ENCODE peak calls at places on chromosomes 1 and 21, in six cellular contexts. S, X, F, I, B and R are unnamed samples.

GRCh38 chr1:235074335-235075120 is 54.1 kb downstream of the TOMM20 start:
- DNase-seq in S (no peak), X (peak; percentile 20), B (no peak), I (no peak), F (no peak), R (peak; percentile 75)

GRCh38 chr1:94522304-94522703 is 19.3 kb downstream of the F3 start:
- DNase-seq in S (no peak), B (no peak), X (peak; percentile 78), F (no peak), I (no peak), R (no peak)

GRCh38 chr1:162159515-162159914 is 90.0 kb downstream of the NOS1AP start:
- DNase-seq in X (no peak), F (no peak), S (no peak), I (no peak), B (no peak), R (peak; percentile 54)

GRCh38 chr1:227774051-227774720 is 39.0 kb downstream of the SNAP47 start:
- DNase-seq in F (no peak), B (no peak), X (no peak), I (no peak), S (no peak), R (no peak)

GRCh38 chr1:66876664-66877063 is 48.0 kb downstream of the DNAI4 start:
- DNase-seq in I (no peak), F (no peak), S (no peak), B (no peak), X (peak; percentile 11), R (no peak)

GRCh38 chr1:16975838-16976237 is 4.6 kb downstream of the MFAP2 start:
- DNase-seq in B (no peak), X (no peak), I (no peak), S (no peak), F (no peak), R (no peak)

GRCh38 chr1:22398656-22399420 is 52.8 kb upstream of the ZBTB40 start:
- DNase-seq in X (no peak), F (no peak), S (no peak), B (no peak), I (no peak), R (no peak)

GRCh38 chr1:21284206-21285137 is 5.8 kb downstream of the ECE1 start:
- DNase-seq in S (no peak), B (no peak), F (no peak), I (no peak), X (no peak), R (no peak)

GRCh38 chr21:38054334-38054733 is 138.1 kb upstream of the KCNJ6 start:
- DNase-seq in B (no peak), S (no peak), X (no peak), F (no peak), I (no peak), R (no peak)

GRCh38 chr21:31873696-31874599 is 1.1 kb downstream of the HUNK start:
- DNase-seq in X (peak; percentile 73), F (peak; percentile 77), S (peak; percentile 74), B (no peak), I (no peak), R (no peak)

GRCh38 chr1:117662667-117663066 is 56.8 kb downstream of the TENT5C start:
- DNase-seq in B (no peak), I (no peak), S (no peak), X (peak; percentile 56), F (no peak), R (no peak)

GRCh38 chr21:36932417-36932816 is 34.1 kb downstream of the HLCS start:
- DNase-seq in S (no peak), I (no peak), B (no peak), F (no peak), X (no peak), R (no peak)

GRCh38 chr1:161207173-161207572 is 5.0 kb downstream of the NDUFS2 start:
- DNase-seq in S (no peak), B (no peak), F (no peak), X (no peak), I (no peak), R (no peak)

GRCh38 chr1:119470958-119471357 is 36.1 kb upstream of the HSD3B1 start:
- DNase-seq in I (no peak), B (no peak), X (no peak), S (no peak), F (no peak), R (no peak)

GRCh38 chr1:156813750-156814570 is 2.7 kb downstream of the SH2D2A start:
- DNase-seq in X (peak; percentile 94), I (no peak), F (peak; percentile 95), B (peak; percentile 68), S (peak; percentile 87), R (peak; percentile 35)

GRCh38 chr1:64650411-64650810 is 94.5 kb upstream of the RAVER2 start:
- DNase-seq in B (no peak), F (no peak), I (no peak), X (no peak), S (no peak), R (no peak)
- TF ChIP-seq CREB1 in B (no peak), F (no peak), I (no peak), X (no peak), S (no peak), R (no peak)

DNA sequence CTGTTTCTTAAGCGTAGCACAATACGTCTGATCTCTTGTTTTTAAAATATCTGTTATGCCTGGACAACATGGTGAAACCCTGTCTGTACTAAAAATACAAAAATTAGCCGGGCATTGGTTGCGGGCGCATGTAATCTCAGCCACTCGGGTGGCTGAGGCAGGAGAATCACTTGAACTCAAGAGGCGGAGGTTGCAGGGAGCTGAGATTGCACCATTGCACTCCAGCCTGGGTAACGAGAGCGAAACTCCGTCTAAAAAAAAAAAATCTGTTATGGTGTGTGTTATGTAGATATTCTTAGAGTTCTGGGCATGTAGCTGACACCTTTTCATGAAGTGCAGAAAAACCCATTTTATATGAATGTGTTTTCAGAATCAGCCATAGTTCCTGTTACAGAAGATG is 38.2 kb downstream of the RABGAP1L start:
- DNase-seq in S (no peak), I (no peak), B (no peak), F (no peak), X (no peak), R (no peak)
- TF ChIP-seq CREB1 in S (no peak), I (no peak), B (no peak), F (no peak), X (no peak), R (no peak)

GRCh38 chr1:37995773-37996379 is 6.1 kb upstream of the SF3A3 start:
- DNase-seq in X (peak; percentile 96), B (peak; percentile 87), S (peak; percentile 85), F (no peak), I (no peak), R (no peak)
- TF ChIP-seq CREB1 in X (peak; percentile 27), B (peak; percentile 12), S (no peak), F (peak; percentile 6), I (no peak), R (no peak)

GRCh38 chr1:204114606-204115005 is 37.2 kb downstream of the ETNK2 start:
- DNase-seq in F (no peak), S (no peak), X (no peak), B (no peak), I (no peak), R (no peak)

GRCh38 chr1:204112876-204113730 is 38.7 kb downstream of the ETNK2 start:
- DNase-seq in I (no peak), F (no peak), B (no peak), X (no peak), S (no peak), R (no peak)

GRCh38 chr1:204115128-204115527 is 36.7 kb downstream of the ETNK2 start:
- DNase-seq in B (no peak), F (no peak), X (no peak), S (no peak), I (no peak), R (no peak)

GRCh38 chr1:204113900-204114299 is 37.9 kb downstream of the ETNK2 start:
- DNase-seq in I (no peak), X (no peak), F (no peak), S (no peak), B (no peak), R (no peak)

DNA sequence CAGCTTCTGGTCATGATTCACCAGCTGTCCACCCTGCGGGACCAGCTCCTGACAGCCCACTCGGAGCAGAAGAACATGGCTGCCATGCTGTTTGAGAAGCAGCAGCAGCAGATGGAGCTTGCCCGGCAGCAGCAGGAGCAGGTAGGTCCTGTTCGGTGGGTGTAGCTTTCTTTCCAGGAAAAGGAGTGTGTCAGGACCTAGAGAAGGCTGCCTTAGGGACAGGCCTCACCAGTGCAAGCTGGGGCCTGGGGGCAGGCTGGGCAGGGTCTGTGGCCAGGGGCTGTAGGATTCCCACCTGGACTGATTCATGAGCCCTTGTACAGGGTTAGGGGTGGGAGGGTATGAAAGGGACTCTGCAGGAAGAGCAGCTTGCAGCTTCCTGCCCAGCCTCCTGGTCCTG is 35.3 kb downstream of the ETNK2 start:
- DNase-seq in F (no peak), I (no peak), X (no peak), B (no peak), S (no peak), R (no peak)
- TF ChIP-seq CREB1 in F (no peak), I (no peak), X (no peak), B (no peak), S (no peak), R (no peak)